ENCODE peak calls at places on chromosomes 12 and 14, in five cellular contexts. P is stimulated activated CD8-positive, alpha-beta memory T cell treated with anti-CD3 and anti-CD28 coated beads, Interleukin-12 subunit alpha, Interleukin-12 subunit beta, amount 100 ng/mL, for 1 hour; M is LHCN-M2; V is HT1080; C is right cardiac atrium. R is an unnamed sample.

GRCh38 chr12:124914392-124915248 is at the start of gene UBC:
- DNase-seq in P (peak; percentile 87), M (peak; percentile 91), V (peak; percentile 87), C (peak; percentile 95), R (peak; percentile 88)

GRCh38 chr14:68283378-68284123 is 464.0 kb downstream of the RAD51B start:
- DNase-seq in P (peak; percentile 43), M (no peak), V (no peak), C (peak; percentile 68), R (no peak)

GRCh38 chr14:104982548-104983230 is 2.9 kb upstream of the CLBA1 start:
- DNase-seq in P (no peak), M (no peak), V (no peak), C (peak; percentile 38), R (no peak)

GRCh38 chr14:102574840-102575478 is 17.5 kb upstream of the RCOR1 start:
- DNase-seq in P (no peak), M (no peak), V (no peak), C (peak; percentile 16), R (no peak)

GRCh38 chr12:66963901-66964300 is 285.0 kb upstream of the GRIP1 start:
- DNase-seq in P (no peak), M (no peak), V (no peak), C (no peak), R (no peak)

GRCh38 chr14:100381386-100382105 is 58.4 kb downstream of the SLC25A47 start:
- DNase-seq in P (no peak), M (peak; percentile 48), V (no peak), C (no peak), R (no peak)

GRCh38 chr12:26878661-26879119 is 45.7 kb upstream of the ITPR2 start:
- DNase-seq in P (no peak), M (peak; percentile 32), V (no peak), C (peak; percentile 91), R (peak; percentile 93)

GRCh38 chr14:94124582-94125377 is 4.6 kb downstream of the IFI27L2 start:
- DNase-seq in P (no peak), M (no peak), V (no peak), C (no peak), R (no peak)

GRCh38 chr14:24888532-24888931 is 161.4 kb downstream of the STXBP6 start:
- DNase-seq in P (no peak), M (no peak), V (no peak), C (no peak), R (no peak)

GRCh38 chr12:750356-751191 is 1.8 kb upstream of the WNK1 start:
- DNase-seq in P (no peak), M (peak; percentile 18), V (no peak), C (no peak), R (no peak)

GRCh38 chr14:64746298-64747250 is 42.4 kb downstream of the PLEKHG3 start:
- DNase-seq in P (no peak), M (no peak), V (no peak), C (peak; percentile 64), R (peak; percentile 25)

GRCh38 chr14:73393375-73393774 is 65.0 kb downstream of the NUMB start:
- DNase-seq in P (no peak), M (no peak), V (no peak), C (no peak), R (no peak)

GRCh38 chr14:69658664-69659261 is 47.4 kb downstream of the SUSD6 start:
- DNase-seq in P (no peak), M (no peak), V (peak; percentile 66), C (no peak), R (no peak)

GRCh38 chr14:104196461-104197180 is 58.2 kb downstream of the KIF26A start:
- DNase-seq in P (no peak), M (no peak), V (no peak), C (peak; percentile 34), R (no peak)

GRCh38 chr14:36676236-36676635 is 14.6 kb downstream of the PAX9 start:
- DNase-seq in P (no peak), M (no peak), V (no peak), C (no peak), R (no peak)

GRCh38 chr12:124296295-124296915 is 1.5 kb downstream of the RFLNA start:
- DNase-seq in P (no peak), M (no peak), V (no peak), C (peak; percentile 44), R (peak; percentile 37)

GRCh38 chr12:119500209-119500608 is 93.4 kb upstream of the TMEM233 start:
- DNase-seq in P (no peak), M (no peak), V (no peak), C (no peak), R (no peak)

GRCh38 chr14:51884086-51884927 is 23.9 kb downstream of the GNG2 start:
- DNase-seq in P (no peak), M (peak; percentile 91), V (peak; percentile 60), C (no peak), R (peak; percentile 64)

GRCh38 chr14:106044949-106045596 is 518.7 kb downstream of the TMEM121 start:
- DNase-seq in P (peak; percentile 65), M (peak; percentile 22), V (peak; percentile 54), C (peak; percentile 82), R (no peak)

GRCh38 chr12:115941362-115941761 is 336.1 kb downstream of the MED13L start:
- DNase-seq in P (no peak), M (peak; percentile 61), V (peak; percentile 48), C (no peak), R (no peak)

GRCh38 chr12:3084742-3085141 is 7.6 kb downstream of the TSPAN9 start:
- DNase-seq in P (no peak), M (no peak), V (no peak), C (no peak), R (no peak)

GRCh38 chr14:87863047-87863446 is 129.9 kb downstream of the GALC start:
- DNase-seq in P (no peak), M (no peak), V (no peak), C (no peak), R (no peak)

GRCh38 chr14:44112774-44113460 is 394.2 kb downstream of the FSCB start:
- DNase-seq in P (no peak), M (no peak), V (peak; percentile 25), C (no peak), R (no peak)

GRCh38 chr12:28755027-28755426 is 394.1 kb upstream of the FAR2 start:
- DNase-seq in P (no peak), M (no peak), V (no peak), C (no peak), R (no peak)

GRCh38 chr12:106631797-106632196 is 49.0 kb downstream of the RFX4 start:
- DNase-seq in P (no peak), M (no peak), V (no peak), C (no peak), R (no peak)

GRCh38 chr12:74722709-74723108 is 185.1 kb downstream of the ATXN7L3B start:
- DNase-seq in P (no peak), M (no peak), V (no peak), C (no peak), R (no peak)

GRCh38 chr12:132280436-132280835 is 49.0 kb downstream of the GALNT9 start:
- DNase-seq in P (no peak), M (no peak), V (no peak), C (peak; percentile 22), R (no peak)

GRCh38 chr12:124458220-124458991 is 109.0 kb downstream of the NCOR2 start:
- DNase-seq in P (no peak), M (no peak), V (no peak), C (no peak), R (no peak)

GRCh38 chr12:54216580-54217308 is 28.0 kb upstream of the SMUG1 start:
- DNase-seq in P (peak; percentile 73), M (peak; percentile 84), V (peak; percentile 91), C (peak; percentile 91), R (peak; percentile 79)

GRCh38 chr12:104131609-104132008 is 6.4 kb downstream of the NFYB start:
- DNase-seq in P (no peak), M (no peak), V (no peak), C (no peak), R (no peak)

GRCh38 chr12:50065726-50066310 is 8.4 kb downstream of the ASIC1 start:
- DNase-seq in P (no peak), M (no peak), V (no peak), C (no peak), R (no peak)

GRCh38 chr14:100065942-100066574 is 836 bp downstream of the EVL start:
- DNase-seq in P (peak; percentile 65), M (no peak), V (no peak), C (peak; percentile 62), R (no peak)

GRCh38 chr14:51684760-51685159 is 33.0 kb downstream of the FRMD6 start:
- DNase-seq in P (no peak), M (no peak), V (no peak), C (no peak), R (no peak)

GRCh38 chr12:98751580-98752115 is 106.6 kb downstream of the APAF1 start:
- DNase-seq in P (no peak), M (no peak), V (no peak), C (no peak), R (no peak)

R was measured in endothelial cell of umbilical vein.